ENCODE peak calls at places on chromosomes 7 and 10, in nine cellular contexts. D, S, J, I, G, M, N, V and Z are unnamed samples.

GRCh38 chr7:36691983-36692382 is 32.3 kb downstream of the AOAH start:
- DNase-seq in D (no peak), G (no peak), I (no peak), V (no peak), S (no peak), M (no peak), N (no peak), J (no peak), Z (no peak)

GRCh38 chr10:24444337-24444736 is 235.4 kb downstream of the KIAA1217 start:
- DNase-seq in I (no peak), M (no peak), D (no peak), V (peak; percentile 88), G (no peak), N (no peak), J (no peak), S (no peak), Z (peak; percentile 95)

GRCh38 chr7:83162402-83163256 is at the start of gene PCLO:
- DNase-seq in D (peak; percentile 48), J (peak; percentile 76), I (peak; percentile 77), G (no peak), S (peak; percentile 88), N (peak; percentile 96), V (peak; percentile 57), M (peak; percentile 42), Z (peak; percentile 60)

GRCh38 chr7:157467496-157468212 is 130.8 kb downstream of the DNAJB6 start:
- DNase-seq in N (no peak), M (no peak), J (peak; percentile 62), D (no peak), G (no peak), I (no peak), S (peak; percentile 13), V (no peak), Z (no peak)

GRCh38 chr10:76035728-76036409 is 604.4 kb downstream of the LRMDA start:
- DNase-seq in D (no peak), M (no peak), V (no peak), S (no peak), J (no peak), N (no peak), G (no peak), I (no peak), Z (no peak)

GRCh38 chr7:97499204-97499603 is 232.7 kb upstream of the TAC1 start:
- DNase-seq in S (peak; percentile 43), D (peak; percentile 32), I (peak; percentile 44), M (peak; percentile 3), V (no peak), J (no peak), N (no peak), G (no peak), Z (no peak)

GRCh38 chr7:99831595-99831994 is 3.8 kb downstream of the CYP3A43 start:
- DNase-seq in J (no peak), M (no peak), S (no peak), N (no peak), V (peak; percentile 15), D (no peak), G (no peak), I (no peak), Z (no peak)

GRCh38 chr10:48414778-48415177 is 108.3 kb downstream of the MAPK8 start:
- DNase-seq in I (no peak), G (no peak), M (no peak), D (no peak), N (no peak), V (no peak), J (no peak), S (no peak), Z (no peak)

GRCh38 chr10:110568055-110568735 is 700 bp downstream of the SMC3 start:
- DNase-seq in M (peak; percentile 43), N (peak; percentile 21), V (no peak), D (peak; percentile 68), I (peak; percentile 19), J (peak; percentile 78), S (no peak), G (peak; percentile 66), Z (peak; percentile 46)

GRCh38 chr10:13852872-13853271 is 266.1 kb downstream of the PRPF18 start:
- DNase-seq in V (no peak), N (no peak), S (no peak), G (no peak), J (peak; percentile 27), M (no peak), D (no peak), I (no peak), Z (no peak)

GRCh38 chr7:158366916-158367633 is 220.5 kb downstream of the PTPRN2 start:
- DNase-seq in G (no peak), I (no peak), V (no peak), J (peak; percentile 65), D (no peak), M (no peak), N (no peak), S (no peak), Z (no peak)

GRCh38 chr10:17981766-17982380 is 30.2 kb downstream of the SLC39A12 start:
- DNase-seq in V (peak; percentile 84), D (no peak), S (no peak), N (no peak), J (no peak), I (no peak), G (no peak), M (no peak), Z (peak; percentile 84)

GRCh38 chr7:102169651-102170416 is 116.8 kb upstream of the SH2B2 start:
- DNase-seq in D (no peak), J (no peak), M (no peak), I (no peak), V (peak; percentile 79), N (no peak), G (no peak), S (no peak), Z (peak; percentile 68)

GRCh38 chr7:15921576-15921975 is 235.1 kb upstream of the MEOX2 start:
- DNase-seq in G (no peak), N (no peak), M (no peak), V (peak; percentile 17), J (no peak), D (no peak), S (no peak), I (no peak), Z (no peak)